ENCODE peak calls at places on chromosomes 7 and 10, in five cellular contexts. K, P, Q, M and X are unnamed samples.

GRCh38 chr7:8214162-8214897 is 47.6 kb downstream of the ICA1 start:
- DNase-seq in K (peak; percentile 82), P (no peak), Q (no peak), M (no peak), X (no peak)

GRCh38 chr7:19464751-19465150 is 244.1 kb downstream of the POLR1F start:
- DNase-seq in K (no peak), P (no peak), Q (no peak), M (no peak), X (no peak)

GRCh38 chr7:4307645-4308590 is 374.2 kb upstream of the FOXK1 start:
- DNase-seq in K (no peak), P (no peak), Q (no peak), M (no peak), X (no peak)

GRCh38 chr7:64799-65430 is 127.5 kb upstream of the FAM20C start:
- DNase-seq in K (peak; percentile 66), P (no peak), Q (no peak), M (no peak), X (no peak)

GRCh38 chr7:112116894-112117293 is 89.3 kb downstream of the DOCK4 start:
- DNase-seq in K (no peak), P (no peak), Q (no peak), M (no peak), X (no peak)

GRCh38 chr7:19464241-19464640 is 244.6 kb downstream of the POLR1F start:
- DNase-seq in K (no peak), P (no peak), Q (no peak), M (no peak), X (no peak)

GRCh38 chr7:117061751-117062150 is 108.5 kb downstream of the ST7 start:
- DNase-seq in K (no peak), P (no peak), Q (no peak), M (no peak), X (no peak)

GRCh38 chr7:13628231-13629001 is 361.1 kb downstream of the ETV1 start:
- DNase-seq in K (no peak), P (no peak), Q (no peak), M (no peak), X (no peak)

GRCh38 chr10:133484818-133485217 is 31.1 kb downstream of the SCART1 start:
- DNase-seq in K (no peak), P (no peak), Q (no peak), M (no peak), X (no peak)

GRCh38 chr10:49397036-49397999 is 1.4 kb upstream of the DRGX start:
- DNase-seq in K (no peak), P (no peak), Q (no peak), M (peak; percentile 19), X (no peak)

GRCh38 chr10:99346247-99346646 is 17.1 kb downstream of the CNNM1 start:
- DNase-seq in K (no peak), P (no peak), Q (peak; percentile 53), M (no peak), X (no peak)

GRCh38 chr7:34900891-34901493 is 136.3 kb downstream of the DPY19L1 start:
- DNase-seq in K (no peak), P (no peak), Q (peak; percentile 23), M (no peak), X (peak; percentile 60)

GRCh38 chr10:2867788-2868299 is 199.5 kb upstream of the PFKP start:
- DNase-seq in K (no peak), P (no peak), Q (no peak), M (no peak), X (no peak)

GRCh38 chr7:127348247-127348631 is 44.3 kb downstream of the ZNF800 start:
- DNase-seq in K (no peak), P (no peak), Q (no peak), M (no peak), X (no peak)

GRCh38 chr10:105068497-105068896 is 427.4 kb downstream of the SORCS3 start:
- DNase-seq in K (no peak), P (no peak), Q (no peak), M (no peak), X (no peak)

GRCh38 chr7:27128034-27128433 is 2.5 kb downstream of the HOXA4 start:
- DNase-seq in K (no peak), P (no peak), Q (no peak), M (no peak), X (no peak)

GRCh38 chr7:27130540-27131389 is at the start of gene HOXA4:
- DNase-seq in K (peak; percentile 98), P (peak; percentile 94), Q (peak; percentile 84), M (peak; percentile 64), X (no peak)

GRCh38 chr7:27131390-27131819 is 848 bp upstream of the HOXA4 start:
- DNase-seq in K (no peak), P (no peak), Q (no peak), M (no peak), X (no peak)

GRCh38 chr7:27128776-27129728 is 1.5 kb downstream of the HOXA4 start:
- DNase-seq in K (no peak), P (no peak), Q (no peak), M (no peak), X (no peak)

DNA sequence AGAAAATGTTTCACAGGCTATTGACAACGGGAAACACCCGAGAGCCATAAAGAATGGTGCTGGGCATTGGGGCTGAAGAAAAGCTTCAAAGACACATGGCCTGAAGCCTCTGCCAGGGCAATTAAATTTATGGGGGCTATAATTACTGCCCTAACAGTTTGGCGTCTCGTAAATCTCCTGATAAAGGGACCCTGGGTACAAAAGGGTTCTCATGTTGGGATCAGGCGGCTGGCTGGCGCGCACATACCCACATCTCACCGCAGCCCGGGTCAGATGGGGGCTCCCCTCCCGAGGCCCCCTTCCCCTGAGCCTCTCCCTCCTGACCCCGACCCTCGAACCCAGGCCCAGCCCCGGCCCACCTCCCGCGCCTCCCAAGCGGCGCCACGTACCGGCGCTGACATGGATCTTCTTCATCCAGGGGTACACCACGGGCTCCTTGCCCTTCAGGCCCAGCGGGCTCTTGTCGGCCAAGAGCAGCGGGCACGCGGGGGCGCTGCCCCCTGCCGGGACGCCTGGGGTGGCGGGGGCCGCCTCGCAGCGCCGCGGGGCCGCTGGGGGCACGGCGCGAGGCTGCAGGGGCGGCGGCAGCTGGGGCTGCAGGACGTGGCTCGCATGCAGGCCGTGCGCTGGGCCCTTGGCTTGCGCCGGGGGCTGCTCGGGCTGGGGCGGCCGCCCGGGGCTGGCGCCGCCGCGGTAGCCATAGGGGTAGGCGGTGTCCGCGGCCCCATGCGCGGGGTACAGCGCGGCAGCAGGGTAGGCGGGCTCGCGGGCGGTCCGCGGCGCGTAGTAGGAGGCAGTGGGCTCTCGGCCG is 623 bp downstream of the HOXA4 start:
- DNase-seq in K (peak; percentile 68), P (no peak), Q (no peak), M (no peak), X (no peak)
- TF ChIP-seq CTCF in K (peak; percentile 14), P (no peak), Q (peak; percentile 31), M (no peak), X (no peak)

GRCh38 chr7:56087445-56087844 is 5.3 kb downstream of the PHKG1 start:
- DNase-seq in K (no peak), P (no peak), Q (no peak), M (no peak), X (no peak)

GRCh38 chr7:56097700-56098099 is 4.9 kb upstream of the PHKG1 start:
- DNase-seq in K (peak; percentile 79), P (no peak), Q (no peak), M (no peak), X (no peak)

GRCh38 chr7:56091591-56091990 is 1.2 kb downstream of the PHKG1 start:
- DNase-seq in K (peak; percentile 90), P (peak; percentile 26), Q (no peak), M (no peak), X (no peak)

DNA sequence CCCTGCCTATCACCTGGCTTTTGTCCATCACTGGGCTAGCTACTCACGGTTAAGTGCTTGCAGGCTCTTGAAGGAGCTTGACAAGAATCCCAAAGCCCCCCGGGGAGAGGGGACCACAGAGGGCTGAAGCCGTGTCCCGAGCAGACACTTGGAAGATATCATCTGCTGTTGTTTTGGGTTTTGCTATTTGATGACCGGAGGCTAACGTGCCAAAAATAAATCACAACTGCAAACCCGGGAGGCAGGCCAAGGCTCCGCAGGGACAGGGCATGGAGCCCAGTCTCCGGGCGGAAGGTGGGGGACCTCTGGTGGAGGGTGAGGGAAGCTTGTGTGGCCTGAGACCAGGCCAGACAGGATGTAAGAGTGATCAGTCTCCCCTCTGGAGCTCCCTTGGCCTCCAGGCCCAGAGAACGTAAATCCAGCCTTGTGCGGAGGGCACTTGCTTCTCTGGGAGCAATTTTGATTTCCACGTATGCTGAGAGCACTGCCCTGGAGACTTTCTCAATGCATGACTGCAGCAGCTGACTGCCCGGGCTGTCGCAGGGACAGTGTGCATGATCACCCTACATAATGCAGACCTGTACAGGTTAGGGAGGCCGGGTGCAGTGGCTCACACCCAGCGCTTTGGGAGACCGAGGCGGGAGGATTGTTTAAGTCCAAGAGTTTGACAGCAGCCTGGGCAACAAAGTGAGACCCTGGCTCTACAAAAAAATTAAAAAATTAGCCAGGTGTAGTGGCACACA is at the start of gene PHKG1:
- DNase-seq in K (peak; percentile 94), P (peak; percentile 71), Q (peak; percentile 58), M (no peak), X (no peak)
- TF ChIP-seq CTCF in K (peak; percentile 68), P (peak; percentile 33), Q (peak; percentile 56), M (peak; percentile 22), X (peak; percentile 24)

DNA sequence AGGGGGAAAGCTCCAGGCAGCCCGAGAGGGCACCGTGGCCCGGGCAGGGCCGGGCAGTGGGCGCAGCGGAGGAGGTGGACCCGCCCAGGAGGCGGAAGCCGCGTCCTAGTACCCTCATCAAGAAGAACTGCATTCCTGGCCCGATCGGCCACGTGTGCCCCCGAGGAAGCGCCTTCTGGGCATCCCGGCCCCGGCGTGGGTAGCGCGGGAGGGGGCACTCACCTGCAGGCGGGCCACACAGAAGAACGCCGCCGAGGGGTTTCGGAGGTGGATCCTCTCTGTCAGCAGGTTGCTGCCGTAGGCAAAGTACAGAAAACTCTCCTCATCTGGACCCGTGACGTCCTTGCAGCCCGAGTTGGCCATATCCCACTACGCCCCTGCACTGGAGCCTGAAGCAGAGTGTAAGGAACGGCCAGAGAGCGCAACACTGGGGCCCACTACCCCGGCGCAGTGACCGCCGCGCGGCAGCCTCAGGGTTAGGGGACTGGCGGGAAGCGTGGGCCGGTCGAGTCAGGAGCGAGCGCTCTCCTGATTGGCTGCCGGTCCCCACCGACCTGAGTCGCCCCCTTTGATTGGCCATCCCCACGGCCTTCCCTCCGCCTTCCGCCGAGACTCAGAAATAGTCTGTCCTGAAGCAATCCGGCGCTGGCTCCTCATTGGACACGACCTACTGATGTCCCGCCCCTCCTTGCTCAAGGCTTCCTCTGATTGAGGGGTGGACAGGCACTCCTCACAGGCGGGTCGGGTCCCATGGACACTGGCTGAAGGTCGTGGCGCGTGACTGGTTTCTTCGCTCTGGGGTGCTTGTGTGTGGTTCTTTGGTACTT is at the start of gene GGCT:
- DNase-seq in K (peak; percentile 100), P (peak; percentile 100), Q (peak; percentile 99), M (peak; percentile 90), X (peak; percentile 96)
- TF ChIP-seq CTCF in K (no peak), P (no peak), Q (no peak), M (no peak), X (no peak)

DNA sequence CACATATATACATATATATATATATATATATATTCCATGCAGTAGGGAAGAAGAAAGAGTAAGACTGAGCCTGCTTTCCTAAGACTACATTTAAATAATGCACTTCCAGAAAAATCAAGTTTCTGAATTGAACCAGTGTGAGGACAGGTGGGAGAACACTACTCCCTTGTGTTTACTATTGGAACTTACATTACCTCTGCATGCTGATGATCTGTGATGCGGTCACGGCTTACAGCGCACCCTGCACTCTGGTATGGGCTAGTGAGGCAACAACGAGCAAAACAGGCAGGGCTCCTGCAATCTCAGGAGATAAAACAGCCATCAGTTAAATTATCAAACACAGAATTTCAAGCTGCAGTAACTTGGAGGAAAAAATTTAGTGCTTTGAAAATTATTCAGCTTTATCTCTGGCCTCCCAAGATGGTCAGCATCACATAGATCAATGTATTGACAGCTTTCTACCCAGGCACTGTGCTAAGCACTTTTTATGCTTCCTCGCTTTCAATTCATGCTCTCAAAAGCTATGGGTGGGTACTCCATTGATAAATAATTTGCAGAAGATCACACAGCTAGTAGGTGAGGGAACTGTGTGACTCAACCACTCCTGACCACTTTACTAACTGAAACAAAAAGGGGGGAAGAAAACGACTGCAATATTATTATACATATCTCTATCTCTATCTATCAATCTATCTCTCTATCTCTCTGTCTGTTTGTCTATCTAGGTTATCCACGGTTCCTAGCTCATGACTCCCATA is 20.5 kb upstream of the SLC16A12 start:
- DNase-seq in K (no peak), P (no peak), Q (peak; percentile 38), M (no peak), X (no peak)
- TF ChIP-seq CTCF in K (no peak), P (no peak), Q (no peak), M (no peak), X (no peak)